ENCODE peak calls at places on chromosomes 6 and 20, in four cellular contexts. T is GM23338, F is psoas muscle, B is stomach. S is an unnamed sample.

GRCh38 chr20:45927071-45927878 is 7.2 kb upstream of the PCIF1 start:
- DNase-seq in T (no peak), B (no peak), F (no peak), S (no peak)

GRCh38 chr6:170206317-170206621 is 84.6 kb downstream of the DLL1 start:
- DNase-seq in B (peak), T (no peak), F (no peak), S (no peak)

GRCh38 chr6:15398657-15399287 is 152.9 kb downstream of the JARID2 start:
- DNase-seq in T (no peak), B (no peak), F (no peak), S (no peak)

GRCh38 chr20:51456511-51457280 is 85.8 kb downstream of the NFATC2 start:
- DNase-seq in T (peak), F (peak), B (peak), S (peak)

GRCh38 chr20:52105045-52105572 is 86.5 kb downstream of the ZFP64 start:
- DNase-seq in T (peak), B (no peak), F (no peak), S (no peak)

GRCh38 chr6:8088886-8089285 is 13.5 kb downstream of the EEF1E1 start:
- DNase-seq in T (no peak), F (no peak), B (no peak), S (no peak)

GRCh38 chr6:45923831-45924391 is 91.7 kb downstream of the CLIC5 start:
- DNase-seq in B (no peak), T (no peak), F (no peak), S (no peak)

GRCh38 chr6:157966990-157967389 is 14.7 kb upstream of the SYNJ2 start:
- DNase-seq in T (no peak), B (peak), F (no peak), S (no peak)

GRCh38 chr6:56540950-56541600 is 101.6 kb downstream of the DST start:
- DNase-seq in T (no peak), F (no peak), B (no peak), S (no peak)

GRCh38 chr20:18805881-18806280 is 7.7 kb upstream of the SCP2D1 start:
- DNase-seq in B (no peak), F (no peak), T (no peak), S (no peak)

GRCh38 chr20:57709823-57710799 is at the start of gene PMEPA1:
- DNase-seq in F (peak), B (peak), T (peak), S (peak)

GRCh38 chr6:5695260-5696245 is 311.2 kb downstream of the NRN1 start:
- DNase-seq in B (no peak), F (no peak), T (no peak), S (no peak)

GRCh38 chr20:48807051-48807450 is 20.7 kb downstream of the PREX1 start:
- DNase-seq in T (no peak), B (no peak), F (no peak), S (no peak)

DNA sequence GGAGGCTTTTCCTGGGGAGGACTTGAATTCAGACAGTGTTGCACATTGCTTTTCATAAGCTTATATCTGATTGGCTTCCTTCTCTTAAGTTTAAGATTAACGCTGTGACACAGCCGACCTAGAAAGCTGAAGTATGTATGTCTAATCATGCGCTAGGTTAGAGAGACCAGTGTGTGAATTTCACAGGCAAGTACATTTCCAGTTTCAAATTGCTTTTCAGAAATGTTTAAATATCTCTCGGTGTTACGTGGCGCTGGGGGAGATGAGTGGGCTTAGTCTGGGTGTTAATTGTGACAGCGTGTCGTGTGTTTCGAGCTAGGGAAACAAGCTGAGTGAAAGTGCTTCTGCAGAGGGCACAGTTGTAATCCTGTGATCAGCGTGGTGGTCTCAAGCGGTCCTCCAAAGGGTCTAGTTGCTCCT is 166.5 kb downstream of the SASH1 start:
- DNase-seq in B (no peak), F (no peak), T (no peak), S (no peak)
- H3K27ac ChIP-seq in B (peak), F (peak), T (peak), S (peak)

GRCh38 chr6:43267619-43268347 is 24.5 kb downstream of the TTBK1 start:
- DNase-seq in B (no peak), T (peak), F (no peak), S (no peak)

GRCh38 chr6:43269273-43270007 is 26.2 kb downstream of the TTBK1 start:
- DNase-seq in B (peak), T (peak), F (peak), S (no peak)

GRCh38 chr6:43271103-43271815 is 26.8 kb upstream of the SLC22A7 start:
- DNase-seq in B (no peak), T (no peak), F (no peak), S (no peak)

GRCh38 chr6:43268348-43268685 is 25.0 kb downstream of the TTBK1 start:
- DNase-seq in F (no peak), T (no peak), B (no peak), S (peak)

GRCh38 chr6:43268782-43269272 is 25.5 kb downstream of the TTBK1 start:
- DNase-seq in B (no peak), T (no peak), F (no peak), S (no peak)
- H3K27ac ChIP-seq in B (peak), T (no peak), F (no peak), S (peak)

GRCh38 chr20:34415079-34415478 is 52.0 kb downstream of the ITCH start:
- DNase-seq in B (no peak), T (no peak), F (no peak), S (no peak)

GRCh38 chr20:34410331-34410730 is 47.3 kb downstream of the ITCH start:
- DNase-seq in F (no peak), T (no peak), B (no peak), S (no peak)

GRCh38 chr20:34407962-34408474 is 44.9 kb downstream of the ITCH start:
- DNase-seq in F (no peak), T (no peak), B (no peak), S (no peak)

DNA sequence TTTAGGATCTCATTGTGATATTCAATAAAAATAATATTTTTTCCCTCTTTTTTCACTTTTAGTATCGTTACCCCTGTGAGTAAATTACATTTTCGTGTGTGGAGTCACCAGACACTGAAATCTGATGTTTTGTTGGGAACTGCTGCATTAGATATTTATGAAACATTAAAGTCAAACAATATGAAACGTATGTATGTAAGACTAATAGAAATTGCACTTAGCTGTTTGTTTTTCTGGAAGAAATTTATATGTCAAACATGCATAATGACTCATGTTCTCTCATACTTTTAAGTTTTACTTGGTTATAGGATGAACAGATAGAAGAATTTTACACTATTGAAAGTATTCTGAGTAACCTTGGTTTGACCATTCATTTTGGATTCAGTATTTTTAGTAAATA is 49.4 kb downstream of the ITCH start:
- DNase-seq in B (no peak), F (no peak), T (no peak), S (no peak)
- H3K27ac ChIP-seq in B (no peak), F (no peak), T (no peak), S (no peak)

DNA sequence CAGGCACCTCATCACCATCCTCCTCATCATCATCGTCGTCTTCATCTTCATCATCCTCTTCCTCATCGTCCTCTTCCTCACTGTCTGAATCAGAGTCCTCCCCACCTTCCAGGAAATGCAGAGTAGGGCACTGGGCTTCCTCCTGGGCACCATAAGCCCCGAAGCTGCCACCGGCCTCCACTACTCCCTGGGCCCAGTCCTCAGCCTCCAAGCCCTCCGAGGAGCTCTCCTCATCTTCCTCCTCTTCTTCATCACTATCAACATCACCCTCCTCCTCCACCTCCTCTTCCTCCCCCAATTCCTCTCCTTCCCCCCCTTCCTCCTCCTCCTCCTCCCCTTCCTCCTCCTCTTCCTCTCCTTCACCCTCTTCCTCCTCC is 1.7 kb downstream of the CENPB start:
- DNase-seq in B (no peak), F (peak), T (no peak), S (no peak)
- H3K27ac ChIP-seq in B (peak), F (peak), T (no peak), S (no peak)